ENCODE peak calls at places on chromosomes 3 and 15, in seven cellular contexts. B, S, W, Q, J, N and U are unnamed samples.

GRCh38 chr3:159447841-159448240 is 540.8 kb upstream of the IL12A start:
- DNase-seq in B (no peak), S (no peak), W (no peak), Q (no peak), J (no peak), N (no peak), U (no peak)

GRCh38 chr15:73078722-73079121 is 26.5 kb downstream of the NEO1 start:
- DNase-seq in B (no peak), S (no peak), W (peak; percentile 73), Q (no peak), J (no peak), N (peak; percentile 53), U (no peak)

GRCh38 chr15:36029606-36030005 is 483.6 kb upstream of the DPH6 start:
- DNase-seq in B (no peak), S (no peak), W (peak; percentile 10), Q (no peak), J (no peak), N (peak; percentile 35), U (no peak)

GRCh38 chr3:164194842-164195241 is 883.5 kb downstream of the SI start:
- DNase-seq in B (no peak), S (no peak), W (no peak), Q (no peak), J (no peak), N (no peak), U (no peak)

GRCh38 chr15:67818464-67818863 is 6.8 kb upstream of the SKOR1 start:
- DNase-seq in B (no peak), S (no peak), W (no peak), Q (no peak), J (no peak), N (no peak), U (no peak)

GRCh38 chr3:13689373-13690265 is 140.7 kb downstream of the FBLN2 start:
- DNase-seq in B (no peak), S (no peak), W (no peak), Q (no peak), J (no peak), N (no peak), U (no peak)

GRCh38 chr3:15268033-15268631 is 62.1 kb downstream of the CAPN7 start:
- DNase-seq in B (peak; percentile 85), S (peak; percentile 13), W (peak; percentile 39), Q (peak; percentile 77), J (peak; percentile 67), N (peak; percentile 57), U (peak; percentile 74)

GRCh38 chr3:157261000-157261399 is 101.1 kb upstream of the CCNL1 start:
- DNase-seq in B (no peak), S (no peak), W (no peak), Q (no peak), J (no peak), N (peak; percentile 28), U (no peak)

GRCh38 chr3:171054231-171054630 is 27.7 kb upstream of the SLC2A2 start:
- DNase-seq in B (no peak), S (no peak), W (no peak), Q (no peak), J (no peak), N (no peak), U (no peak)

GRCh38 chr15:38706956-38707355 is 142.3 kb upstream of the RASGRP1 start:
- DNase-seq in B (no peak), S (no peak), W (no peak), Q (no peak), J (no peak), N (no peak), U (no peak)

GRCh38 chr15:66783327-66784124 is 81.5 kb downstream of the SMAD6 start:
- DNase-seq in B (no peak), S (no peak), W (no peak), Q (no peak), J (no peak), N (no peak), U (no peak)

GRCh38 chr3:124202754-124203153 is 210.8 kb upstream of the ROPN1 start:
- DNase-seq in B (no peak), S (no peak), W (no peak), Q (no peak), J (no peak), N (no peak), U (no peak)

GRCh38 chr3:12660196-12660595 is 3.7 kb downstream of the RAF1 start:
- DNase-seq in B (no peak), S (no peak), W (no peak), Q (no peak), J (no peak), N (no peak), U (no peak)